ENCODE peak calls at places on chromosomes 7 and 10, in four cellular contexts. I is left ventricle myocardium inferior, D is mammary epithelial cell, O is suprapubic skin. H is an unnamed sample.

GRCh38 chr7:98933321-98933720 is 55.0 kb downstream of the TRRAP start:
- DNase-seq in I (no peak), D (no peak), O (no peak), H (no peak)

GRCh38 chr10:48945441-48946143 is 6.0 kb upstream of the LRRC18 start:
- DNase-seq in I (no peak), D (no peak), O (no peak), H (no peak)

GRCh38 chr10:103812431-103812830 is 42.9 kb downstream of the SH3PXD2A start:
- DNase-seq in I (no peak), D (no peak), O (peak), H (no peak)

GRCh38 chr10:15084502-15084922 is 4.1 kb downstream of the ACBD7 start:
- DNase-seq in I (no peak), D (peak), O (no peak), H (no peak)

GRCh38 chr10:104296687-104297436 is 27.9 kb downstream of the GSTO2 start:
- DNase-seq in I (no peak), D (no peak), O (no peak), H (no peak)

GRCh38 chr10:121910673-121911420 is 17.0 kb downstream of the ATE1 start:
- DNase-seq in I (no peak), D (peak), O (no peak), H (peak)

GRCh38 chr10:5809541-5810154 is 3.6 kb downstream of the GDI2 start:
- DNase-seq in I (no peak), D (no peak), O (no peak), H (no peak)

GRCh38 chr7:50838675-50839377 is 56.1 kb upstream of the GRB10 start:
- DNase-seq in I (peak), D (no peak), O (no peak), H (no peak)

GRCh38 chr10:113959383-113959760 is 84.3 kb upstream of the ADRB1 start:
- DNase-seq in I (no peak), D (no peak), O (no peak), H (peak)

GRCh38 chr7:104963991-104964385 is 50.0 kb upstream of the KMT2E start:
- DNase-seq in I (no peak), D (peak), O (no peak), H (no peak)

GRCh38 chr10:80501381-80501912 is 36.3 kb upstream of the SH2D4B start:
- DNase-seq in I (no peak), D (peak), O (no peak), H (no peak)

GRCh38 chr7:28958235-28958945 is at the start of gene TRIL:
- DNase-seq in I (peak), D (no peak), O (peak), H (peak)

GRCh38 chr7:11237742-11238141 is 264.1 kb downstream of the PHF14 start:
- DNase-seq in I (no peak), D (no peak), O (no peak), H (no peak)

GRCh38 chr7:29156798-29157461 is 10.6 kb upstream of the CPVL start:
- DNase-seq in I (no peak), D (no peak), O (no peak), H (no peak)

GRCh38 chr10:49500420-49500819 is 38.5 kb downstream of the ERCC6 start:
- DNase-seq in I (no peak), D (no peak), O (no peak), H (no peak)

GRCh38 chr10:35961501-35961900 is 319.4 kb upstream of the FZD8 start:
- DNase-seq in I (no peak), D (peak), O (no peak), H (no peak)

GRCh38 chr10:5547934-5548660 is 23.3 kb downstream of the CALML3 start:
- DNase-seq in I (peak), D (peak), O (peak), H (no peak)

GRCh38 chr7:118311121-118311803 is 86.8 kb downstream of the ANKRD7 start:
- DNase-seq in I (no peak), D (peak), O (no peak), H (peak)

GRCh38 chr7:31408120-31408729 is 67.7 kb upstream of the NEUROD6 start:
- DNase-seq in I (no peak), D (peak), O (no peak), H (no peak)

GRCh38 chr7:151337346-151337745 is 4.3 kb upstream of the NUB1 start:
- DNase-seq in I (no peak), D (no peak), O (no peak), H (no peak)

GRCh38 chr10:17123062-17123661 is 6.4 kb downstream of the CUBN start:
- DNase-seq in I (no peak), D (peak), O (no peak), H (no peak)

GRCh38 chr7:74023037-74023436 is 4.9 kb upstream of the ELN start:
- DNase-seq in I (peak), D (peak), O (peak), H (no peak)

GRCh38 chr7:151558575-151558974 is 38.9 kb upstream of the RHEB start:
- DNase-seq in I (no peak), D (no peak), O (no peak), H (no peak)

GRCh38 chr7:81211617-81212016 is 292.8 kb upstream of the SEMA3C start:
- DNase-seq in I (no peak), D (no peak), O (no peak), H (no peak)

GRCh38 chr10:79336276-79336675 is 11.0 kb upstream of the PPIF start:
- DNase-seq in I (no peak), D (no peak), O (no peak), H (no peak)

GRCh38 chr7:22561356-22561755 is 61.4 kb upstream of the STEAP1B start:
- DNase-seq in I (peak), D (peak), O (peak), H (no peak)
- H3K4me3 ChIP-seq in I (peak), D (no peak), O (no peak), H (no peak)

DNA sequence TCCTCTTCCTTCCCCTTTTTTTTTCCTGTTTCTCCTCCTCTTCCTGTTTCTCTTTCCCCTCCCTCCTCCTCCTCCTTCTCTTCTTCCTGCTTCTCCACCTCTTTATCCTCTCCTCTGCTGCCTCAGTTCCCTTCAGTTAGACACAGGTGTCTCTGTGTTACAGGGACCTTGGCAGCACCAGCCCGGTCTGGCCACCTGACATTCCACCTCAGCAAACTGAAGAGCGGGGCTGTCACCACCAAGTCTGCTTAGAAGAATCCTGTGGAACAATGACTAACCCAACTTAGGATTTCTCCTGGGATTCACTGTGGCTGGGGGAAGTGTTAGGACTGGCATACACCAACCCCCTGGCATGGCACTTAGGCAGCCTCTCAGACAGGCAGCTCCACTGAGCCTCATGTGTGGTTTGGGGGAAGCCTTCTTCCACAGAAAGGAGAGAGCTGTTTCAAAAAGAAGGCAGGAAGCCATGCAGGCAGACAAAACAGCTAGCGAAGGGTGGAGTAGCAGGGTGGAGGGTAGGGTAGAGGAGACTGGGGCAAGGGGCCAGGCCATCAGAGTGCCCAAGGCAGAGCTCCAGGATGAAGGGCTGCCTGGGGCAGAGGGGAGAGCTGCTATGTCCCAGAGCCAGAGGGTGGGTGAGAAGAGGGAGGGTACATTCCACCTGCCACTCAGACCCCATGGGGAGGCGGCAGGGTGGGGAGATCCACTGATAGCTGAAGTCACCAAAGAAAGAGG is 13.2 kb upstream of the GDF10 start:
- DNase-seq in I (no peak), D (no peak), O (no peak), H (no peak)
- H3K4me3 ChIP-seq in I (no peak), D (no peak), O (no peak), H (no peak)

DNA sequence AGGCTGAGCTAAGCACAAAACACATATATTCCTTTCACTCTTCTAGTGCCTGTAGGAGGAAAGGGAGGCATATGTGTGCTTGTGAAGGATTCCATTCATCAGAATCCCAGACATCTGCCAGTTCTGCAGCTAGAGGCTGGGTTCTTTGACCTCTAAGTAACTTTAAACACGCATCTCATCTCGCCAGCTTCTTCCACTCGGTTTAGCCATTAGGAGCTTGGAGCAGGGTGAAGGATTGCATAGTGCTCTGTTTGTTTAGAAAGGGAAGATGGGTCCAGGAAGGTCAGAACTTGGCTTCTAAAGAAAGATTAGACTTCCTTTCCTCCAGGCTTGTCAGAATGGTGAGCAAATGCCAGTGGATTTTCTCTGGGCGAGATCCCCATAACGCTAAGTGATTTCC is 43.6 kb downstream of the HK1 start:
- DNase-seq in I (no peak), D (no peak), O (no peak), H (no peak)
- H3K4me3 ChIP-seq in I (no peak), D (no peak), O (no peak), H (no peak)

GRCh38 chr7:100693312-100694195 is 496 bp downstream of the GIGYF1 start:
- DNase-seq in I (no peak), D (no peak), O (no peak), H (no peak)

GRCh38 chr7:100694196-100694745 is at the start of gene GIGYF1:
- DNase-seq in I (peak), D (peak), O (peak), H (peak)

GRCh38 chr7:100689230-100690135 is 4.6 kb downstream of the GIGYF1 start:
- DNase-seq in I (peak), D (no peak), O (no peak), H (no peak)

GRCh38 chr7:100691676-100692577 is 2.1 kb downstream of the GIGYF1 start:
- DNase-seq in I (peak), D (peak), O (peak), H (peak)

DNA sequence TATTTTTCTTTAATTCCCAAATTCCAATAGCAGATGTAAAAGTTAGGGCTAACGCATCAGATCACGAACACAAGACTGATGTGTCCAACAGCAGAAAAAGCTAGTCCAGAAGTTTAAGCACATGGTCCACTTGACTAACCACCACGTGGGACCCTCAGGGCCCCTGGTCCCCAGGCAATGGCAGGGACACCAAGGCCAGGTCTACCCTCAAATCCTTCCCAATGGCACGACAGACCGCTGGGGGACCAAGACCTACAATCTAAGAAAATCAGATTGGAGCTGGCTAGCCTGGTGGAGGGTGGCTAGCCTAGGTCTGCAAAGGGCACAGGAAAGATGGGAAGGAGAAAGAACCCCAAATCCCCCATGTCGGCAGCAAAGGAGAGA is 1.5 kb downstream of the GIGYF1 start:
- DNase-seq in I (no peak), D (no peak), O (no peak), H (no peak)
- H3K4me3 ChIP-seq in I (peak), D (peak), O (peak), H (peak)

GRCh38 chr7:1064581-1064980 is 20.2 kb downstream of the GPR146 start:
- DNase-seq in I (no peak), D (no peak), O (no peak), H (no peak)

GRCh38 chr7:1060315-1061080 is 16.2 kb downstream of the GPR146 start:
- DNase-seq in I (peak), D (no peak), O (no peak), H (peak)

GRCh38 chr7:1061180-1061579 is 16.8 kb downstream of the GPR146 start:
- DNase-seq in I (no peak), D (no peak), O (no peak), H (no peak)

GRCh38 chr7:1063361-1063760 is 19.0 kb downstream of the GPR146 start:
- DNase-seq in I (no peak), D (no peak), O (no peak), H (no peak)

DNA sequence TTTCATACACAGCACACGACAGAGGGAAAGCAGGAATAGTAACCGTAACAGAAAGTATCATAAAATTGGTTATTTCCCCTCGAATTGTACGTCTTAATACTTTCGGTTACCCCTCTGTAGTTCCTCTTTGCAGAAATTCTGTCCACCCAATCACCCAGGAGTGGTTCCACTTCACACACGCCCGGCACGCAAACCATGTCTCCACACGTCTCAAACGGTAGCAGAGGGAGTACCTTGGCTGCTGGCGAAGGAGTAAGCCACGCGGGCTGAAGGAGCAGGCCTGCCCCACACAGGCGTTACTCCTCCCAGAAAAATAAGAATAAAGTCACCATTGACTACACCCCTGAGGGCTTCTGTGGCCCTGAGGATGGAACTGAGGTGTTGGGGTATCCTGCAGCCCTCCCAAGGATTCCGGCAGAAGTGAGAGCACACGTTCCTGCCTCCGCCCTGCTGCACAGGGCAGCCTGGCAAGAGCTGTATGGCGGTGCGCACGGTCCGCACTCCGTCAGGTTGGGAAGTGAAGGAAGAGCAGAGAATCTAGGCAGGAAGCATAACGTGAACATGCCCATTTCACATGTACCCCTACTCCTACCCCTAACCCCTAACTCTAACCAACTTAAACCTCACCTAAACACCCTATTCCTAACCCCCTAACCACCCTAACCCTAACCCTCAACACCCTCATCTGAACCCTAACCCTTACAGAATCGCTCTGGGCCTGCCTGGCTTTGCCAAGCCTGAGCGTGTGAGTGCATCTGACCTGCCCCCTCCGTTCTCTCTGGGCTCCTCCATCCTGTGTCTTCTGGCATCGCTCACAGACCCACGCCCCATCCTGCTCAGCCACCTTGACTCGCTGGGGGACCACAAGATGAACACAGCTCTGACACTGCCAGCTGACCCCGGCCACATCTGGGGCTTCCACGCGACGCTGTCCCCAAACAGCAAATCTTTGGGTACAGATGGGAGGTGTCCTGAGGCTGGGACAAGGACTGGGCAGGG is 18.2 kb downstream of the GPR146 start:
- DNase-seq in I (no peak), D (no peak), O (no peak), H (peak)
- H3K4me3 ChIP-seq in I (no peak), D (no peak), O (no peak), H (no peak)

DNA sequence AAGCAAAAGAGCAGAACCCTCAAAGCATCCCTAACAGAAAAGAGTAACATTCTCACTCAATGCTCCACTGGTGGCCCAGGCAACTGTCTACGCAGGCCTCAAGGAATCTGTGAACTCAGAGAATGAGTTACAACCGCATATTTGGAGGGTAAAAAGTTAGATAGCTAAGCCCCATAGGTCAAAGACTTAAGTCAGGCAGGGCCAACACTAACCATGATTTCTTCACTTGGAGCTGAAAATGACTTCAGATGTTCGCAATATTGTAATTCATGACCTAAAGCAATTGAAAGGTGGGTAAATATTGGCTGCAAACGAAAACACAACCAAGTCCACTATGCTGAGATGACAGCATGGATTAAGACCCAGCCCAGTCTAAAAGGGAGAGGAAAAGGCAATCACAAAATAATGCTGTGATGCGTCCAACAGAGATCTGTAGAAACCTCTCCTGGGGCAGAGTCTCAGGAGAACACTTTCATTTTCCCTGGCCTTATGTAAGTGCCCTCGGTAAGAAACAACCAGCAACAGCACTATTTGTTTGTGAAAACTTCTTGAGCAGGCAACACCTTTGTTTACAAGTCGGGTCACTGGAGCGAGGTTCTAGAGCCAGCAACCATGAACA is 176.5 kb downstream of the TNS3 start:
- DNase-seq in I (no peak), D (no peak), O (no peak), H (no peak)
- H3K4me3 ChIP-seq in I (peak), D (no peak), O (no peak), H (no peak)

H was measured in GM06990.